ENCODE peak calls at places on chromosomes 16 and 17, in four cellular contexts. M is C1 segment of cervical spinal cord, O is A172, A is stromal cell of bone marrow. P is an unnamed sample.

GRCh38 chr17:41965694-41966375 is 760 bp upstream of the CNP start:
- DNase-seq in A (peak; percentile 18), O (peak; percentile 55), M (peak; percentile 60), P (peak; percentile 64)

GRCh38 chr17:21042434-21043295 is at the start of gene USP22:
- DNase-seq in A (no peak), M (no peak), O (peak; percentile 42), P (peak; percentile 56)

GRCh38 chr16:86042996-86043725 is 144.2 kb downstream of the IRF8 start:
- DNase-seq in M (no peak), O (no peak), A (no peak), P (no peak)

GRCh38 chr16:86158688-86159360 is 259.9 kb downstream of the IRF8 start:
- DNase-seq in O (no peak), M (no peak), A (no peak), P (no peak)

GRCh38 chr16:21663889-21664647 is at the start of gene OTOA:
- DNase-seq in A (no peak), M (no peak), O (no peak), P (no peak)

GRCh38 chr17:83189013-83189672 is 109.7 kb downstream of the METRNL start:
- DNase-seq in A (no peak), M (no peak), O (no peak), P (no peak)

GRCh38 chr17:6439951-6440350 is 4.3 kb upstream of the PIMREG start:
- DNase-seq in A (no peak), M (no peak), O (no peak), P (peak; percentile 44)

GRCh38 chr17:72747416-72747815 is 345.1 kb downstream of the SLC39A11 start:
- DNase-seq in A (no peak), O (no peak), M (no peak), P (no peak)

GRCh38 chr17:59647288-59647687 is 27.6 kb downstream of the CLTC start:
- DNase-seq in O (no peak), M (no peak), A (no peak), P (no peak)

GRCh38 chr17:61411944-61412859 is 12.6 kb downstream of the TBX2 start:
- DNase-seq in M (peak; percentile 70), A (peak; percentile 63), O (peak; percentile 50), P (peak; percentile 77)

GRCh38 chr16:11106726-11107125 is 149.3 kb downstream of the SOCS1 start:
- DNase-seq in M (no peak), A (no peak), O (no peak), P (no peak)

GRCh38 chr17:14737984-14738651 is 437.2 kb downstream of the HS3ST3B1 start:
- DNase-seq in O (peak; percentile 72), A (peak; percentile 98), M (no peak), P (peak; percentile 94)

GRCh38 chr16:47972246-47972985 is 183.4 kb downstream of the ABCC12 start:
- DNase-seq in M (no peak), A (no peak), O (no peak), P (no peak)

GRCh38 chr16:89601906-89602272 is 11.6 kb upstream of the DPEP1 start:
- DNase-seq in M (no peak), O (no peak), A (no peak), P (no peak)